ENCODE peak calls at places on chromosomes 13 and 19, in five cellular contexts. H is AG04450, P is AG10803, R is MM.1S, C is prostate gland. W is an unnamed sample.

GRCh38 chr13:50197705-50198104 is 182.5 kb downstream of the KCNRG start:
- DNase-seq in H (no peak), P (no peak), R (no peak), C (no peak), W (no peak)

GRCh38 chr13:100532090-100532766 is 56.4 kb downstream of the GGACT start:
- DNase-seq in H (no peak), P (no peak), R (no peak), C (no peak), W (no peak)

GRCh38 chr13:105518086-105518485 is 1017.4 kb downstream of the EFNB2 start:
- DNase-seq in H (no peak), P (peak), R (no peak), C (no peak), W (no peak)

GRCh38 chr13:51249254-51249653 is 27.1 kb downstream of the FAM124A start:
- DNase-seq in H (no peak), P (no peak), R (no peak), C (no peak), W (no peak)

GRCh38 chr19:4914736-4915501 is 5.6 kb downstream of the UHRF1 start:
- DNase-seq in H (peak), P (peak), R (no peak), C (peak), W (no peak)

GRCh38 chr19:4988770-4989251 is 19.9 kb downstream of the KDM4B start:
- DNase-seq in H (peak), P (peak), R (no peak), C (no peak), W (no peak)

GRCh38 chr13:73835138-73835721 is 299.0 kb downstream of the KLF12 start:
- DNase-seq in H (no peak), P (peak), R (peak), C (no peak), W (peak)

GRCh38 chr19:38488811-38489481 is 55.5 kb downstream of the RYR1 start:
- DNase-seq in H (no peak), P (no peak), R (no peak), C (no peak), W (no peak)

GRCh38 chr13:110652755-110653154 is 37.4 kb downstream of the NAXD start:
- DNase-seq in H (no peak), P (no peak), R (no peak), C (no peak), W (no peak)

GRCh38 chr19:55678121-55678671 is 3.2 kb downstream of the EPN1 start:
- DNase-seq in H (no peak), P (no peak), R (peak), C (no peak), W (no peak)

GRCh38 chr19:54172764-54173699 is at the start of gene TMC4:
- DNase-seq in H (no peak), P (peak), R (peak), C (peak), W (no peak)

GRCh38 chr13:47397739-47398138 is 500.9 kb upstream of the HTR2A start:
- DNase-seq in H (peak), P (no peak), R (no peak), C (no peak), W (no peak)

GRCh38 chr19:13588953-13589833 is 82.9 kb upstream of the CACNA1A start:
- DNase-seq in H (peak), P (peak), R (peak), C (peak), W (peak)

GRCh38 chr13:73288596-73288995 is 229.8 kb downstream of the KLF5 start:
- DNase-seq in H (no peak), P (no peak), R (no peak), C (no peak), W (no peak)

GRCh38 chr13:99572921-99573320 is 71.6 kb downstream of the TM9SF2 start:
- DNase-seq in H (no peak), P (peak), R (no peak), C (no peak), W (no peak)

GRCh38 chr19:35120492-35120891 is 4.9 kb downstream of the FXYD3 start:
- DNase-seq in H (no peak), P (peak), R (no peak), C (no peak), W (no peak)

GRCh38 chr13:94178625-94179244 is 300.7 kb downstream of the DCT start:
- DNase-seq in H (no peak), P (no peak), R (no peak), C (peak), W (no peak)

GRCh38 chr13:80469841-80470378 is 129.0 kb upstream of the SPRY2 start:
- DNase-seq in H (no peak), P (peak), R (no peak), C (no peak), W (no peak)

GRCh38 chr13:24218977-24219376 is 58.5 kb downstream of the SPATA13 start:
- DNase-seq in H (no peak), P (peak), R (no peak), C (no peak), W (no peak)

GRCh38 chr13:109924376-109924775 is 138.0 kb upstream of the IRS2 start:
- DNase-seq in H (no peak), P (no peak), R (no peak), C (no peak), W (no peak)

GRCh38 chr13:102763745-102764144 is 9.8 kb downstream of the TEX30 start:
- DNase-seq in H (no peak), P (no peak), R (no peak), C (no peak), W (no peak)

GRCh38 chr19:6730153-6730804 is 7.1 kb downstream of the GPR108 start:
- DNase-seq in H (no peak), P (no peak), R (no peak), C (peak), W (no peak)

GRCh38 chr19:15114153-15114540 is 6.9 kb downstream of the SYDE1 start:
- DNase-seq in H (no peak), P (peak), R (no peak), C (no peak), W (no peak)

GRCh38 chr13:109769275-109769674 is 17.1 kb downstream of the IRS2 start:
- DNase-seq in H (no peak), P (no peak), R (no peak), C (no peak), W (no peak)

GRCh38 chr13:87302034-87302433 is 369.1 kb upstream of the SLITRK5 start:
- DNase-seq in H (no peak), P (no peak), R (no peak), C (no peak), W (no peak)

GRCh38 chr13:74770361-74770760 is 636.2 kb upstream of the KLF12 start:
- DNase-seq in H (peak), P (peak), R (no peak), C (no peak), W (no peak)

GRCh38 chr13:53112522-53112921 is 83.9 kb downstream of the OLFM4 start:
- DNase-seq in H (no peak), P (no peak), R (no peak), C (no peak), W (no peak)

GRCh38 chr19:58477130-58477529 is 978 bp downstream of the ZNF446 start:
- DNase-seq in H (no peak), P (no peak), R (no peak), C (no peak), W (no peak)

GRCh38 chr13:33236021-33236420 is 49.5 kb downstream of the STARD13 start:
- DNase-seq in H (no peak), P (peak), R (no peak), C (no peak), W (no peak)

GRCh38 chr13:23979361-23980159 is 82.3 kb upstream of the C1QTNF9B start:
- DNase-seq in H (peak), P (peak), R (peak), C (peak), W (no peak)

GRCh38 chr19:41554902-41555301 is 21.1 kb upstream of the CEACAM21 start:
- DNase-seq in H (no peak), P (no peak), R (peak), C (no peak), W (peak)

GRCh38 chr13:106007156-106007555 is 528.3 kb downstream of the EFNB2 start:
- DNase-seq in H (no peak), P (no peak), R (no peak), C (no peak), W (no peak)

GRCh38 chr19:58455306-58455705 is 3.9 kb downstream of the ZNF324B start:
- DNase-seq in H (no peak), P (no peak), R (no peak), C (no peak), W (no peak)

GRCh38 chr13:26255717-26256277 is 1.9 kb downstream of the CDK8 start:
- DNase-seq in H (no peak), P (no peak), R (no peak), C (no peak), W (peak)

GRCh38 chr13:85413664-85414063 is 385.6 kb downstream of the SLITRK6 start:
- DNase-seq in H (no peak), P (no peak), R (no peak), C (no peak), W (no peak)

GRCh38 chr13:113140677-113141590 is 17.5 kb upstream of the PROZ start:
- DNase-seq in H (no peak), P (no peak), R (no peak), C (peak), W (no peak)

DNA sequence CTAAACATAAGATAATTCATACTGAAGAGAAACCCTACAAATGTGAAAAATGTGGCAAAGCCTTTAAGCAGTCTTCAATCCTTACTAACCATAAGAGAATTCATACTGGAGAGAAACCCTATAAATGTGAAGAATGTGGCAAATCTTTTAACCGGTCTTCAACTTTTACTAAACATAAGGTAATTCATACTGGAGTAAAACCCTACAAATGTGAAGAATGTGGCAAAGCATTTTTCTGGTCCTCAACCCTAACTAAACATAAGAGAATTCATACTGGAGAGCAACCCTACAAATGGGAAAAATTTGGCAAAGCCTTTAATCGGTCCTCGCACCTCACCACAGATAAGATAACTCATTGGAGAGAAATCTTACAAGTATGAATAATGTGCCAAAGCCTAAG is 40.6 kb downstream of the ZNF254 start:
- DNase-seq in H (no peak), P (no peak), R (no peak), C (no peak), W (no peak)
- H3K4me3 ChIP-seq in H (no peak), P (no peak), R (no peak), C (no peak), W (no peak)

GRCh38 chr13:28338202-28338601 is 156.7 kb downstream of the FLT1 start:
- DNase-seq in H (no peak), P (no peak), R (no peak), C (no peak), W (no peak)
- H3K4me3 ChIP-seq in H (no peak), P (no peak), R (no peak), C (no peak), W (no peak)

GRCh38 chr19:18060472-18060871 is 26.3 kb downstream of the IL12RB1 start:
- DNase-seq in H (no peak), P (no peak), R (no peak), C (no peak), W (no peak)

GRCh38 chr19:18059902-18060301 is 26.8 kb downstream of the IL12RB1 start:
- DNase-seq in H (no peak), P (no peak), R (no peak), C (no peak), W (no peak)

GRCh38 chr19:18057557-18057956 is 29.2 kb downstream of the IL12RB1 start:
- DNase-seq in H (no peak), P (no peak), R (no peak), C (peak), W (no peak)

GRCh38 chr19:18059297-18059696 is 27.4 kb downstream of the IL12RB1 start:
- DNase-seq in H (no peak), P (no peak), R (no peak), C (no peak), W (no peak)

DNA sequence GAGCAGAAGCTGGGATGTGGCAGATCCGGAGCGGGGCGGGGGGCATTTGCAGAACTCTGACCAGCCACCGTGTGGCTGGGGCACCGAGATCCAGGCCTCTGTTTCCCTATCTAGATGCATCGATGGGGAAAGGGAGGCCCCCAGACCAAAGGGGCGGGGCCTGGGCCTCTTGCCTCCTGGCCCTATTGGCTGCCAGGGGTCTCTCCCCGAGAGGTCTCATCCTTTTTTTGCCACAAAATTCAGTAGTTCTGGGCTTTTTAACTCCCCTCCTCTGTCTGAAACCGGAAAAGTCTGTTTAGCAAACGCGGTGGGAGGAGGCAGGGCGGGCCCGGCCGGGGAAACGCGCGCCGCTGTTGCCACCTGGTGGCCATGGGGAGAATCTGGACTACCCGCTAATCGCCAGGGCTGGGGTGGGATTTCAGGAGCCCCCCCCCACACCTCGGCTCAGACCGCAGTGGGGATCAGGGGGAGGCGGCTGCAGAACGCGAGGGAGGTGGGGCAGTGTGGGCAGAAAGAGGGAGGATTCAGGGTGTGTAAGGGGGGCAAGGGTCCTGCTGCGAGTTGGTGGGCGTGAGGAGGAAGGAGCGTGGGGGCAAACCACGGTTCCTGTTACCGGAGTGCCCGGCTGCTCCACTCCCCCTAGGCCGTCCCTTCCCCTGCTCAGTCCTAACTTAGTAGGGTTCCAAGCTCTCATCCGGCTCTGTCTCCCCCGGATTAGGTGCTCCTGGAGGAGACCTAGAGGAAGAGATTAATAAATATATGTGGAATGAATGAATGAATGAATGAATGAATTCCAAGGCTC is 28.3 kb downstream of the IL12RB1 start:
- DNase-seq in H (no peak), P (peak), R (peak), C (peak), W (peak)
- H3K4me3 ChIP-seq in H (peak), P (no peak), R (peak), C (no peak), W (peak)

GRCh38 chr19:46659151-46660007 is 1.6 kb downstream of the DACT3 start:
- DNase-seq in H (no peak), P (peak), R (no peak), C (no peak), W (no peak)
- H3K4me3 ChIP-seq in H (peak), P (peak), R (no peak), C (peak), W (no peak)

GRCh38 chr13:41458187-41458938 is 1.0 kb downstream of the RGCC start:
- DNase-seq in H (no peak), P (no peak), R (peak), C (peak), W (no peak)
- H3K4me3 ChIP-seq in H (peak), P (peak), R (peak), C (peak), W (peak)

GRCh38 chr19:16829822-16830289 is 658 bp downstream of the SIN3B start:
- DNase-seq in H (no peak), P (no peak), R (peak), C (no peak), W (no peak)

GRCh38 chr19:16822648-16823047 is 6.5 kb upstream of the SIN3B start:
- DNase-seq in H (no peak), P (no peak), R (no peak), C (no peak), W (no peak)

GRCh38 chr19:16824658-16825311 is 4.4 kb upstream of the SIN3B start:
- DNase-seq in H (no peak), P (peak), R (no peak), C (no peak), W (no peak)

GRCh38 chr19:16828990-16829821 is at the start of gene SIN3B:
- DNase-seq in H (peak), P (peak), R (peak), C (peak), W (peak)

DNA sequence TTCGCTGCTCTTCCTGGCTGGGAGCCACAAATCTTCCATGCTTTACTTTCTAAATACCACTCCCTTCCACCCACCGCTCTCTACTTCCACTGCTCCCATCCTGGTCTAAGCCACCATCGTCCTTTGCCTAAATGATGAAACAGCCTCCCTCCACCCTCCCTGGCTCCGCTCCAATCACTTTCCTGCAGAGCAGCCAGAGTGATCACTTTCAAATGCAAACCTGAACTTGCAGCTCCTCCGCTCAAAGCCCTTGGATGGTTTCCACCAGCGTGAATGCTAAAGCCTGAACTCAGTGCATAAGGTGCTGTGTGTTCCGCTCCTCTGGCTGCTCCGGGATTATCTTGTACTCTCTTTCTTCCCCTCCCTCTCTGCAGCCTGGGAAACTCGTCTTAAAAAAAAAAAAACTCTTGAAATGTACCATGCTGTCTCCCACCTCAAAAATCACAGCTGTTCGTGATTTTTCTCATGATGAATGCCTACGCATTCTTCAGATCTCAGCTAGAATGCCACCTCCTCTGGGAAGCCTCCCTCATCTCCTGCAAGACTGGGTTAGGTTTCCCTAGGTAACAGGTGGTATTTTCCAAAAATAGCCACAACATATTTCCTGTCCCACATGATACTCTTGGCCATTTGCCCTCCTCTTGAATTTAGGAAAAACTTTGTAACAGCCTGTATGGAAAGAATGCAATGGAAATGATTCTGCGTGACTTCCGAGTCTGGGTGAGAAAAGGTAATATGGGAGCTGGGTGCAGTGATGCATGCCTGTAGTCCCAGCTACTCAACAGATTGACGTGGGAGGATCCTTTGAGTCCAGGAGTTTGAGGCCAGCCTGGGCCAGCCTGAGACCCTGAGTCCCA is 3.7 kb upstream of the SIN3B start:
- DNase-seq in H (peak), P (no peak), R (no peak), C (peak), W (no peak)
- H3K4me3 ChIP-seq in H (peak), P (peak), R (no peak), C (peak), W (no peak)

GRCh38 chr13:40660270-40660669 is 6.2 kb downstream of the FOXO1 start:
- DNase-seq in H (no peak), P (no peak), R (no peak), C (no peak), W (no peak)

GRCh38 chr13:40664100-40665060 is 2.1 kb downstream of the FOXO1 start:
- DNase-seq in H (no peak), P (peak), R (peak), C (peak), W (no peak)

GRCh38 chr13:40660692-40661091 is 5.7 kb downstream of the FOXO1 start:
- DNase-seq in H (no peak), P (no peak), R (no peak), C (no peak), W (no peak)

GRCh38 chr13:40665061-40665753 is 1.2 kb downstream of the FOXO1 start:
- DNase-seq in H (no peak), P (no peak), R (peak), C (peak), W (no peak)

DNA sequence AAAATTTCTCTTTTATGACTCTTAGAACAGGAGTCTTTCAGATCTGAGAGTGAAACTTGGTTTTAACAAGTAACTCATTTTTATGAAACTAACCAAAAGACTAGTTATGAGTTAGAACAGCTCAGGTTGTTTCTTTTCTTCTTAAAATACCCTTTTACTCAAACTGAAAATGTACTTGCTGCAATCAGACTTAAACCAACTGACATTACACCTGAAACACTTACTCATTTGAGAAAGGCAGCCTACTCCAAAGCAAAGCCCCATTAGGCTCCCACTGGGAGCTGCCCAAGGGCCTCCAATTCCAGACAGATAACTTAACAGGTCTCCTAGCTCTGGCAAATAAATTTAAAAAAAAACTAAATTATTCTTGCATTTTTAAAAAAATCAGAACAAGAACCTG is 3.6 kb downstream of the FOXO1 start:
- DNase-seq in H (no peak), P (no peak), R (peak), C (no peak), W (no peak)
- H3K4me3 ChIP-seq in H (no peak), P (no peak), R (peak), C (no peak), W (no peak)

DNA sequence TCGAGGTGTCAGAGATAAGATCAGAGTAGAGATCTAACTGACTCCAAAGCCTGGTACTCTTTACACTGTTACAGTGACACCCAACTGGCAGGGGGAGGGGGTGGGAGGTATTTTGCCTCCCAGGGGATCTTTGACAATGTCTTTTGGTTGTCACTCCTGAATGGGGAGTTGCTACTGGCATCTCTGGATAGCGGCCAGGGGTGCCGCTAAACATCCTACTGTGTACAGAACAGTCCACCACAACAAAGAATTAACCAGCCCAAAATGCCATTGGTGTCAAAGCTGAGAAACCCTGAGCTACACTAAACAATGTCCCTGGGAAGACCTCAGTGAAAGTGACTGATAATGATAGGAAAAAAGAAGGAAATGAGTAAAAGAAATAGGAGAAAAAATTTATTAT is 3.2 kb downstream of the FPR3 start:
- DNase-seq in H (no peak), P (no peak), R (no peak), C (no peak), W (no peak)
- H3K4me3 ChIP-seq in H (no peak), P (no peak), R (no peak), C (no peak), W (no peak)